ENCODE peak calls at places on chromosomes 1 and 21, in ten cellular contexts. One of them, this sample, is unnamed.

GRCh38 chr1:207454046-207454964 is at the start of gene CR2:
- DNase-seq in stomach: peak; percentile 58
- DNase-seq in thoracic aorta: no peak
- DNase-seq in H9: peak; percentile 92
- DNase-seq in foreskin keratinocyte: no peak
- DNase-seq in heart left ventricle: no peak
- DNase-seq in OCI-LY7: peak; percentile 86
- DNase-seq in HCT116: peak; percentile 47
- DNase-seq in SK-N-SH: peak; percentile 23
- DNase-seq in left ventricle myocardium inferior: peak; percentile 16
- DNase-seq in this sample: no peak

GRCh38 chr1:181152892-181153633 is 64.6 kb downstream of the IER5 start:
- DNase-seq in stomach: peak; percentile 85
- DNase-seq in thoracic aorta: peak; percentile 74
- DNase-seq in H9: no peak
- DNase-seq in foreskin keratinocyte: no peak
- DNase-seq in heart left ventricle: peak; percentile 96
- DNase-seq in OCI-LY7: peak; percentile 62
- DNase-seq in HCT116: no peak
- DNase-seq in SK-N-SH: peak; percentile 68
- DNase-seq in left ventricle myocardium inferior: peak; percentile 89
- DNase-seq in this sample: peak; percentile 70

GRCh38 chr1:76330993-76331603 is 256.6 kb downstream of the ST6GALNAC3 start:
- DNase-seq in stomach: no peak
- DNase-seq in thoracic aorta: no peak
- DNase-seq in H9: peak; percentile 44
- DNase-seq in foreskin keratinocyte: peak; percentile 24
- DNase-seq in heart left ventricle: no peak
- DNase-seq in OCI-LY7: peak; percentile 69
- DNase-seq in HCT116: peak; percentile 63
- DNase-seq in SK-N-SH: peak; percentile 16
- DNase-seq in left ventricle myocardium inferior: no peak
- DNase-seq in this sample: peak; percentile 11

GRCh38 chr1:41174170-41174569 is 67.9 kb downstream of the SCMH1 start:
- DNase-seq in stomach: no peak
- DNase-seq in thoracic aorta: no peak
- DNase-seq in H9: no peak
- DNase-seq in foreskin keratinocyte: peak; percentile 55
- DNase-seq in heart left ventricle: no peak
- DNase-seq in OCI-LY7: no peak
- DNase-seq in HCT116: no peak
- DNase-seq in SK-N-SH: no peak
- DNase-seq in left ventricle myocardium inferior: no peak
- DNase-seq in this sample: no peak

GRCh38 chr1:211637066-211637465 is 38.4 kb downstream of the NEK2 start:
- DNase-seq in stomach: peak; percentile 7
- DNase-seq in thoracic aorta: no peak
- DNase-seq in H9: no peak
- DNase-seq in foreskin keratinocyte: no peak
- DNase-seq in heart left ventricle: no peak
- DNase-seq in OCI-LY7: no peak
- DNase-seq in HCT116: no peak
- DNase-seq in SK-N-SH: no peak
- DNase-seq in left ventricle myocardium inferior: no peak
- DNase-seq in this sample: peak; percentile 3

GRCh38 chr1:228463559-228464455 is 23.4 kb upstream of the RNF187 start:
- DNase-seq in stomach: peak; percentile 27
- DNase-seq in thoracic aorta: no peak
- DNase-seq in H9: peak; percentile 80
- DNase-seq in foreskin keratinocyte: no peak
- DNase-seq in heart left ventricle: no peak
- DNase-seq in OCI-LY7: peak; percentile 95
- DNase-seq in HCT116: peak; percentile 18
- DNase-seq in SK-N-SH: peak; percentile 74
- DNase-seq in left ventricle myocardium inferior: no peak
- DNase-seq in this sample: no peak

GRCh38 chr1:21935891-21936365 is 1.2 kb downstream of the HSPG2 start:
- DNase-seq in stomach: peak; percentile 60
- DNase-seq in thoracic aorta: no peak
- DNase-seq in H9: no peak
- DNase-seq in foreskin keratinocyte: no peak
- DNase-seq in heart left ventricle: no peak
- DNase-seq in OCI-LY7: no peak
- DNase-seq in HCT116: no peak
- DNase-seq in SK-N-SH: no peak
- DNase-seq in left ventricle myocardium inferior: no peak
- DNase-seq in this sample: no peak

GRCh38 chr21:42590431-42591131 is 62.8 kb upstream of the PDE9A start:
- DNase-seq in stomach: no peak
- DNase-seq in thoracic aorta: no peak
- DNase-seq in H9: no peak
- DNase-seq in foreskin keratinocyte: no peak
- DNase-seq in heart left ventricle: no peak
- DNase-seq in OCI-LY7: peak; percentile 73
- DNase-seq in HCT116: no peak
- DNase-seq in SK-N-SH: no peak
- DNase-seq in left ventricle myocardium inferior: no peak
- DNase-seq in this sample: no peak

GRCh38 chr1:174153085-174153824 is 6.1 kb upstream of the RABGAP1L start:
- DNase-seq in stomach: no peak
- DNase-seq in thoracic aorta: no peak
- DNase-seq in H9: no peak
- DNase-seq in foreskin keratinocyte: peak; percentile 62
- DNase-seq in heart left ventricle: no peak
- DNase-seq in OCI-LY7: peak; percentile 37
- DNase-seq in HCT116: no peak
- DNase-seq in SK-N-SH: no peak
- DNase-seq in left ventricle myocardium inferior: no peak
- DNase-seq in this sample: no peak

GRCh38 chr1:211735208-211736170 is 60.1 kb upstream of the NEK2 start:
- DNase-seq in stomach: no peak
- DNase-seq in thoracic aorta: no peak
- DNase-seq in H9: peak; percentile 44
- DNase-seq in foreskin keratinocyte: peak; percentile 54
- DNase-seq in heart left ventricle: no peak
- DNase-seq in OCI-LY7: no peak
- DNase-seq in HCT116: peak; percentile 95
- DNase-seq in SK-N-SH: peak; percentile 35
- DNase-seq in left ventricle myocardium inferior: no peak
- DNase-seq in this sample: peak; percentile 71

GRCh38 chr1:23167353-23168078 is 1.1 kb downstream of the LUZP1 start:
- DNase-seq in stomach: peak; percentile 54
- DNase-seq in thoracic aorta: no peak
- DNase-seq in H9: peak; percentile 46
- DNase-seq in foreskin keratinocyte: peak; percentile 39
- DNase-seq in heart left ventricle: peak; percentile 40
- DNase-seq in OCI-LY7: peak; percentile 45
- DNase-seq in HCT116: no peak
- DNase-seq in SK-N-SH: peak; percentile 88
- DNase-seq in left ventricle myocardium inferior: peak; percentile 50
- DNase-seq in this sample: peak; percentile 9

GRCh38 chr1:29849038-29849750 is 612.9 kb downstream of the PTPRU start:
- DNase-seq in stomach: peak; percentile 33
- DNase-seq in thoracic aorta: no peak
- DNase-seq in H9: peak; percentile 79
- DNase-seq in foreskin keratinocyte: no peak
- DNase-seq in heart left ventricle: no peak
- DNase-seq in OCI-LY7: peak; percentile 57
- DNase-seq in HCT116: no peak
- DNase-seq in SK-N-SH: peak; percentile 45
- DNase-seq in left ventricle myocardium inferior: no peak
- DNase-seq in this sample: peak; percentile 41

GRCh38 chr1:19715334-19716203 is 50.9 kb downstream of the HTR6 start:
- DNase-seq in stomach: peak; percentile 93
- DNase-seq in thoracic aorta: peak; percentile 94
- DNase-seq in H9: peak; percentile 99
- DNase-seq in foreskin keratinocyte: peak; percentile 68
- DNase-seq in heart left ventricle: peak; percentile 88
- DNase-seq in OCI-LY7: peak; percentile 88
- DNase-seq in HCT116: peak; percentile 93
- DNase-seq in SK-N-SH: peak; percentile 88
- DNase-seq in left ventricle myocardium inferior: peak; percentile 82
- DNase-seq in this sample: peak; percentile 68

GRCh38 chr1:44327679-44328491 is 27.2 kb downstream of the ERI3 start:
- DNase-seq in stomach: peak; percentile 79
- DNase-seq in thoracic aorta: peak; percentile 90
- DNase-seq in H9: peak; percentile 58
- DNase-seq in foreskin keratinocyte: peak; percentile 100
- DNase-seq in heart left ventricle: peak; percentile 91
- DNase-seq in OCI-LY7: no peak
- DNase-seq in HCT116: peak; percentile 96
- DNase-seq in SK-N-SH: peak; percentile 71
- DNase-seq in left ventricle myocardium inferior: peak; percentile 76
- DNase-seq in this sample: no peak

GRCh38 chr1:246569248-246570238 is 3.3 kb downstream of the CNST start:
- DNase-seq in stomach: no peak
- DNase-seq in thoracic aorta: no peak
- DNase-seq in H9: no peak
- DNase-seq in foreskin keratinocyte: no peak
- DNase-seq in heart left ventricle: no peak
- DNase-seq in OCI-LY7: no peak
- DNase-seq in HCT116: no peak
- DNase-seq in SK-N-SH: no peak
- DNase-seq in left ventricle myocardium inferior: no peak
- DNase-seq in this sample: no peak

GRCh38 chr1:197367631-197368030 is 99.6 kb downstream of the CRB1 start:
- DNase-seq in stomach: no peak
- DNase-seq in thoracic aorta: no peak
- DNase-seq in H9: no peak
- DNase-seq in foreskin keratinocyte: no peak
- DNase-seq in heart left ventricle: no peak
- DNase-seq in OCI-LY7: no peak
- DNase-seq in HCT116: no peak
- DNase-seq in SK-N-SH: no peak
- DNase-seq in left ventricle myocardium inferior: no peak
- DNase-seq in this sample: no peak
- H3K27ac ChIP-seq in stomach: no peak overlapping the region
- H3K27ac ChIP-seq in thoracic aorta: no peak overlapping the region
- H3K27ac ChIP-seq in H9: no peak overlapping the region
- H3K27ac ChIP-seq in foreskin keratinocyte: no peak overlapping the region
- H3K27ac ChIP-seq in heart left ventricle: no peak overlapping the region
- H3K27ac ChIP-seq in OCI-LY7: no peak overlapping the region
- H3K27ac ChIP-seq in HCT116: no peak overlapping the region
- H3K27ac ChIP-seq in SK-N-SH: no peak overlapping the region
- H3K27ac ChIP-seq in left ventricle myocardium inferior: no peak overlapping the region
- H3K27ac ChIP-seq in this sample: no peak overlapping the region

GRCh38 chr1:109655624-109656519 is at the start of gene GSTM4:
- DNase-seq in stomach: peak; percentile 88
- DNase-seq in thoracic aorta: peak; percentile 53
- DNase-seq in H9: peak; percentile 89
- DNase-seq in foreskin keratinocyte: no peak
- DNase-seq in heart left ventricle: peak; percentile 92
- DNase-seq in OCI-LY7: peak; percentile 86
- DNase-seq in HCT116: peak; percentile 16
- DNase-seq in SK-N-SH: peak; percentile 89
- DNase-seq in left ventricle myocardium inferior: peak; percentile 92
- DNase-seq in this sample: peak; percentile 74
- H3K27ac ChIP-seq in stomach: peak within 1 kb of the TSS; percentile 80
- H3K27ac ChIP-seq in thoracic aorta: peak within 1 kb of the TSS; percentile 80
- H3K27ac ChIP-seq in H9: no peak within 1 kb of the TSS
- H3K27ac ChIP-seq in foreskin keratinocyte: peak within 1 kb of the TSS; percentile 27
- H3K27ac ChIP-seq in heart left ventricle: peak within 1 kb of the TSS; percentile 94
- H3K27ac ChIP-seq in OCI-LY7: peak within 1 kb of the TSS; percentile 3
- H3K27ac ChIP-seq in HCT116: peak within 1 kb of the TSS; percentile 30
- H3K27ac ChIP-seq in SK-N-SH: peak within 1 kb of the TSS; percentile 83
- H3K27ac ChIP-seq in left ventricle myocardium inferior: peak within 1 kb of the TSS; percentile 87
- H3K27ac ChIP-seq in this sample: peak within 1 kb of the TSS; percentile 89

GRCh38 chr1:109388884-109389637 is 8.7 kb downstream of the SORT1 start:
- DNase-seq in stomach: no peak
- DNase-seq in thoracic aorta: no peak
- DNase-seq in H9: no peak
- DNase-seq in foreskin keratinocyte: no peak
- DNase-seq in heart left ventricle: no peak
- DNase-seq in OCI-LY7: no peak
- DNase-seq in HCT116: no peak
- DNase-seq in SK-N-SH: no peak
- DNase-seq in left ventricle myocardium inferior: no peak
- DNase-seq in this sample: no peak
- H3K27ac ChIP-seq in stomach: peak overlapping the region; percentile 84
- H3K27ac ChIP-seq in thoracic aorta: peak overlapping the region; percentile 89
- H3K27ac ChIP-seq in H9: no peak overlapping the region
- H3K27ac ChIP-seq in foreskin keratinocyte: no peak overlapping the region
- H3K27ac ChIP-seq in heart left ventricle: peak overlapping the region; percentile 95
- H3K27ac ChIP-seq in OCI-LY7: peak overlapping the region; percentile 90
- H3K27ac ChIP-seq in HCT116: no peak overlapping the region
- H3K27ac ChIP-seq in SK-N-SH: no peak overlapping the region
- H3K27ac ChIP-seq in left ventricle myocardium inferior: peak overlapping the region; percentile 92
- H3K27ac ChIP-seq in this sample: peak overlapping the region; percentile 98

GRCh38 chr1:199861020-199861795 is 166.3 kb upstream of the NR5A2 start:
- DNase-seq in stomach: no peak
- DNase-seq in thoracic aorta: no peak
- DNase-seq in H9: no peak
- DNase-seq in foreskin keratinocyte: no peak
- DNase-seq in heart left ventricle: no peak
- DNase-seq in OCI-LY7: no peak
- DNase-seq in HCT116: no peak
- DNase-seq in SK-N-SH: no peak
- DNase-seq in left ventricle myocardium inferior: no peak
- DNase-seq in this sample: no peak

GRCh38 chr1:199862047-199862446 is 165.5 kb upstream of the NR5A2 start:
- DNase-seq in stomach: no peak
- DNase-seq in thoracic aorta: no peak
- DNase-seq in H9: no peak
- DNase-seq in foreskin keratinocyte: no peak
- DNase-seq in heart left ventricle: no peak
- DNase-seq in OCI-LY7: no peak
- DNase-seq in HCT116: no peak
- DNase-seq in SK-N-SH: no peak
- DNase-seq in left ventricle myocardium inferior: no peak
- DNase-seq in this sample: no peak

GRCh38 chr1:199857516-199857915 is 170.0 kb upstream of the NR5A2 start:
- DNase-seq in stomach: no peak
- DNase-seq in thoracic aorta: no peak
- DNase-seq in H9: no peak
- DNase-seq in foreskin keratinocyte: no peak
- DNase-seq in heart left ventricle: no peak
- DNase-seq in OCI-LY7: no peak
- DNase-seq in HCT116: no peak
- DNase-seq in SK-N-SH: no peak
- DNase-seq in left ventricle myocardium inferior: no peak
- DNase-seq in this sample: no peak

GRCh38 chr1:199857103-199857502 is 170.4 kb upstream of the NR5A2 start:
- DNase-seq in stomach: no peak
- DNase-seq in thoracic aorta: no peak
- DNase-seq in H9: no peak
- DNase-seq in foreskin keratinocyte: peak; percentile 33
- DNase-seq in heart left ventricle: no peak
- DNase-seq in OCI-LY7: no peak
- DNase-seq in HCT116: no peak
- DNase-seq in SK-N-SH: no peak
- DNase-seq in left ventricle myocardium inferior: no peak
- DNase-seq in this sample: no peak

DNA sequence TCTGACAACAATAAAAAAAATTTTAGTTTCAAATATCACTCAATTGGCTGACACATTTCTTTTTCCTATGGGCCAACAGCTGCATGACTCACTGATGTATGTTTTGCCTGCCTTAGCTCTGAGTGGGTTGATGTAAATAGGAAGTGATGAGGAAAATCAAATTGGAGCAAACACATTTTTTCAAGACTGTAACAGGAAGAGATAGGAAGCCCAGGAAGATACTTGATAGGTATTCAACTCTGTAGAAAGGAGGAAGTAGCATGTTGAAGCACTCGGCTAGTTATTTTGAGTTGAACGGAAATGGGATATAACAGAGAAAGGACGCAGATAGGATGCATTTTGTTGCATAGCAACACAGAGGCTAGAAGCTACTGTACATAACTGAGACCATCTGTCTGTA is 168.0 kb upstream of the NR5A2 start:
- DNase-seq in stomach: no peak
- DNase-seq in thoracic aorta: no peak
- DNase-seq in H9: no peak
- DNase-seq in foreskin keratinocyte: peak; percentile 76
- DNase-seq in heart left ventricle: no peak
- DNase-seq in OCI-LY7: peak; percentile 1
- DNase-seq in HCT116: no peak
- DNase-seq in SK-N-SH: peak; percentile 20
- DNase-seq in left ventricle myocardium inferior: no peak
- DNase-seq in this sample: no peak
- H3K27ac ChIP-seq in stomach: no peak overlapping the region
- H3K27ac ChIP-seq in thoracic aorta: no peak overlapping the region
- H3K27ac ChIP-seq in H9: no peak overlapping the region
- H3K27ac ChIP-seq in foreskin keratinocyte: peak overlapping the region; percentile 79
- H3K27ac ChIP-seq in heart left ventricle: no peak overlapping the region
- H3K27ac ChIP-seq in OCI-LY7: no peak overlapping the region
- H3K27ac ChIP-seq in HCT116: no peak overlapping the region
- H3K27ac ChIP-seq in SK-N-SH: no peak overlapping the region
- H3K27ac ChIP-seq in left ventricle myocardium inferior: no peak overlapping the region
- H3K27ac ChIP-seq in this sample: no peak overlapping the region